ENCODE peak calls at places on chromosome 3, in ten cellular contexts. K is CD8-positive, alpha-beta memory T cell; B is colonic mucosa; O is KBM-7; N is Calu3; G is nephron progenitor cell; D is hypothalamus; U is cardiac fibroblast; F is HCT116; V is erythroblast. I is an unnamed sample.

GRCh38 chr3:557972-558371 is 361.4 kb downstream of the CHL1 start:
- DNase-seq in K (no peak), B (no peak), O (no peak), N (no peak), G (no peak), D (no peak), U (no peak), F (no peak), V (no peak), I (no peak)

GRCh38 chr3:9352917-9353823 is 9.7 kb upstream of the THUMPD3 start:
- DNase-seq in K (peak; percentile 69), B (peak; percentile 79), O (peak; percentile 85), N (peak; percentile 77), G (peak; percentile 58), D (peak; percentile 43), U (peak; percentile 83), F (peak; percentile 21), V (peak; percentile 78), I (peak; percentile 77)

GRCh38 chr3:147613710-147614109 is 204.5 kb downstream of the ZIC1 start:
- DNase-seq in K (no peak), B (no peak), O (no peak), N (no peak), G (no peak), D (no peak), U (no peak), F (no peak), V (no peak), I (no peak)

GRCh38 chr3:140931016-140931454 is 10.6 kb upstream of the SLC25A36 start:
- DNase-seq in K (no peak), B (no peak), O (no peak), N (no peak), G (peak; percentile 10), D (no peak), U (no peak), F (no peak), V (no peak), I (no peak)

GRCh38 chr3:71926690-71927089 is 141.7 kb upstream of the PROK2 start:
- DNase-seq in K (no peak), B (no peak), O (no peak), N (no peak), G (no peak), D (no peak), U (no peak), F (no peak), V (no peak), I (no peak)

GRCh38 chr3:194091141-194091540 is 44.8 kb upstream of the HES1 start:
- DNase-seq in K (no peak), B (no peak), O (no peak), N (peak; percentile 60), G (no peak), D (no peak), U (no peak), F (no peak), V (peak; percentile 12), I (no peak)

GRCh38 chr3:194871143-194871863 is 185.6 kb downstream of the FAM43A start:
- DNase-seq in K (no peak), B (peak; percentile 84), O (peak; percentile 9), N (peak; percentile 65), G (peak; percentile 30), D (no peak), U (peak; percentile 86), F (peak; percentile 60), V (no peak), I (no peak)

GRCh38 chr3:45927881-45928280 is 15.4 kb upstream of the CXCR6 start:
- DNase-seq in K (no peak), B (no peak), O (no peak), N (no peak), G (no peak), D (no peak), U (no peak), F (no peak), V (no peak), I (no peak)

GRCh38 chr3:45253316-45253715 is 27.2 kb upstream of the TMEM158 start:
- DNase-seq in K (no peak), B (no peak), O (no peak), N (no peak), G (no peak), D (no peak), U (no peak), F (no peak), V (no peak), I (no peak)

GRCh38 chr3:57041674-57042073 is 18.8 kb upstream of the SPATA12 start:
- DNase-seq in K (no peak), B (no peak), O (no peak), N (no peak), G (no peak), D (no peak), U (no peak), F (no peak), V (no peak), I (no peak)

GRCh38 chr3:179991104-179991503 is 45.6 kb downstream of the PEX5L start:
- DNase-seq in K (no peak), B (no peak), O (no peak), N (no peak), G (no peak), D (no peak), U (no peak), F (no peak), V (no peak), I (no peak)

I was measured in NCI-H2029.